ENCODE peak calls at places on chromosomes 4 and X, in seven cellular contexts. N is CD8-positive, alpha-beta memory T cell; M is left ventricle myocardium inferior; S is RWPE1; Q is K562; H is transverse colon; F is CD4-positive, alpha-beta T cell. Z is an unnamed sample.

GRCh38 chrX:113470166-113470565 is 629.5 kb upstream of the AMOT start:
- DNase-seq in N (no peak), M (no peak), S (no peak), Q (no peak), H (no peak), F (no peak), Z (no peak)

GRCh38 chrX:40573763-40574162 is 7.0 kb upstream of the ATP6AP2 start:
- DNase-seq in N (peak; percentile 4), M (no peak), S (no peak), Q (no peak), H (no peak), F (peak; percentile 9), Z (peak; percentile 1)

GRCh38 chrX:136272325-136272724 is 21.1 kb upstream of the MAP7D3 start:
- DNase-seq in N (no peak), M (no peak), S (no peak), Q (peak; percentile 11), H (no peak), F (no peak), Z (no peak)

GRCh38 chrX:103845165-103845653 is 13.2 kb upstream of the RAB9B start:
- DNase-seq in N (peak; percentile 20), M (peak; percentile 31), S (peak; percentile 46), Q (peak; percentile 39), H (peak; percentile 72), F (peak; percentile 21), Z (peak; percentile 47)

GRCh38 chr4:142242156-142242555 is 603.9 kb downstream of the INPP4B start:
- DNase-seq in N (no peak), M (no peak), S (no peak), Q (no peak), H (no peak), F (no peak), Z (no peak)

GRCh38 chr4:8173641-8174242 is 15.1 kb upstream of the ABLIM2 start:
- DNase-seq in N (no peak), M (no peak), S (no peak), Q (no peak), H (no peak), F (no peak), Z (no peak)

GRCh38 chr4:176262243-176262642 is 6.8 kb downstream of the ASB5 start:
- DNase-seq in N (no peak), M (no peak), S (no peak), Q (no peak), H (no peak), F (no peak), Z (no peak)

GRCh38 chr4:73608677-73609594 is 11.3 kb downstream of the RASSF6 start:
- DNase-seq in N (no peak), M (no peak), S (peak; percentile 52), Q (no peak), H (no peak), F (no peak), Z (no peak)

GRCh38 chr4:141177171-141177570 is 43.5 kb upstream of the ZNF330 start:
- DNase-seq in N (no peak), M (no peak), S (no peak), Q (no peak), H (no peak), F (no peak), Z (no peak)

GRCh38 chr4:69522554-69522953 is 26.8 kb upstream of the UGT2B4 start:
- DNase-seq in N (no peak), M (no peak), S (no peak), Q (no peak), H (no peak), F (no peak), Z (no peak)

GRCh38 chr4:67483868-67484602 is 61.3 kb downstream of the CENPC start:
- DNase-seq in N (no peak), M (no peak), S (no peak), Q (no peak), H (no peak), F (no peak), Z (no peak)

GRCh38 chrX:47595701-47596655 is 13.7 kb downstream of the TIMP1 start:
- DNase-seq in N (no peak), M (no peak), S (no peak), Q (no peak), H (no peak), F (no peak), Z (no peak)

GRCh38 chr4:145098675-145099037 is 545 bp downstream of the ABCE1 start:
- DNase-seq in N (no peak), M (no peak), S (peak; percentile 61), Q (peak; percentile 56), H (peak; percentile 16), F (no peak), Z (peak; percentile 34)

GRCh38 chr4:151808120-151808529 is 47.3 kb upstream of the GATB start:
- DNase-seq in N (no peak), M (no peak), S (peak; percentile 24), Q (no peak), H (no peak), F (no peak), Z (no peak)

GRCh38 chrX:1355131-1355799 is 18.7 kb downstream of the IL3RA start:
- DNase-seq in N (no peak), M (no peak), S (no peak), Q (no peak), H (no peak), F (no peak), Z (no peak)

GRCh38 chr4:149790172-149790907 is 25.3 kb downstream of the IQCM start:
- DNase-seq in N (no peak), M (no peak), S (no peak), Q (no peak), H (no peak), F (no peak), Z (peak; percentile 31)

GRCh38 chrX:4588056-4588455 is 874.6 kb upstream of the PRKX start:
- DNase-seq in N (no peak), M (no peak), S (no peak), Q (no peak), H (no peak), F (no peak), Z (no peak)

GRCh38 chrX:25207803-25208202 is 192.0 kb upstream of the ARX start:
- DNase-seq in N (no peak), M (no peak), S (no peak), Q (no peak), H (no peak), F (no peak), Z (no peak)

GRCh38 chr4:152028131-152028530 is 267.3 kb upstream of the GATB start:
- DNase-seq in N (no peak), M (no peak), S (no peak), Q (no peak), H (no peak), F (no peak), Z (no peak)

GRCh38 chr4:162891788-162892707 is 274.6 kb downstream of the NAF1 start:
- DNase-seq in N (no peak), M (no peak), S (no peak), Q (no peak), H (no peak), F (no peak), Z (no peak)

GRCh38 chr4:122776916-122777315 is 44.4 kb downstream of the BBS12 start:
- DNase-seq in N (no peak), M (no peak), S (peak; percentile 29), Q (no peak), H (peak; percentile 65), F (no peak), Z (no peak)

GRCh38 chrX:81890476-81890875 is 688.6 kb downstream of the SH3BGRL start:
- DNase-seq in N (no peak), M (no peak), S (no peak), Q (no peak), H (no peak), F (no peak), Z (no peak)

GRCh38 chr4:4960574-4960973 is 58.7 kb downstream of the CYTL1 start:
- DNase-seq in N (no peak), M (no peak), S (no peak), Q (no peak), H (no peak), F (no peak), Z (no peak)

GRCh38 chrX:9341305-9342201 is 123.3 kb upstream of the TBL1X start:
- DNase-seq in N (peak; percentile 65), M (peak; percentile 59), S (no peak), Q (peak; percentile 60), H (peak; percentile 81), F (peak; percentile 27), Z (no peak)

GRCh38 chr4:23930750-23931488 is 41.1 kb upstream of the PPARGC1A start:
- DNase-seq in N (no peak), M (peak; percentile 86), S (no peak), Q (no peak), H (peak; percentile 34), F (no peak), Z (no peak)

GRCh38 chrX:56268888-56269287 is 36.7 kb downstream of the KLF8 start:
- DNase-seq in N (no peak), M (no peak), S (no peak), Q (no peak), H (no peak), F (no peak), Z (no peak)

GRCh38 chr4:40848981-40849380 is 99.2 kb downstream of the NSUN7 start:
- DNase-seq in N (no peak), M (no peak), S (no peak), Q (no peak), H (no peak), F (no peak), Z (peak; percentile 40)

GRCh38 chrX:45232139-45232538 is 31.5 kb upstream of the DIPK2B start:
- DNase-seq in N (no peak), M (no peak), S (no peak), Q (no peak), H (no peak), F (no peak), Z (no peak)
- H3K27ac ChIP-seq in N (no peak overlapping the region), M (no peak overlapping the region), S (no peak overlapping the region), Q (no peak overlapping the region), H (no peak overlapping the region), F (no peak overlapping the region), Z (no peak overlapping the region)

GRCh38 chr4:38869511-38869910 is 1.9 kb downstream of the FAM114A1 start:
- DNase-seq in N (no peak), M (no peak), S (no peak), Q (no peak), H (no peak), F (no peak), Z (no peak)
- H3K27ac ChIP-seq in N (no peak overlapping the region), M (peak overlapping the region; percentile 92), S (no peak overlapping the region), Q (no peak overlapping the region), H (peak overlapping the region; percentile 98), F (no peak overlapping the region), Z (no peak overlapping the region)

DNA sequence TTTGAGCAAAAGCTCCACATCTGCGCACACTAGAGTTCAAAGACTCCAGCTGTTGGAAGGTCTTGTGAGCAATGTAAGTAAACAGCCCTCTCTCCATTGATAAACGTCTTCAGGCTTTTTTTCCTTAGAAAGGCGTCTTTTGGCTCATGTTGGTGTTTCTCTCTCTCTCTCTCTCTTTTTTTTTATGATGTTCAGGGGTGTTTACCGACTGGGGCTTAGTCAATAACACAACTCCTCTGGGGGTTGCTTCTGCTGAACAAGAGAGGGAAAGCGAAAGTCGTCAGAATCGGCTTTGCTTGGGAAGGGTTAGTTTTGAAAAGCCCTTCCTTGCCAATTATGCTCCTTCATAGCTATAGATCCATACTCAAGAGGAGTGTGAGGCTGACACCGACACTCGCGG is 53.1 kb upstream of the C1QTNF7 start:
- DNase-seq in N (no peak), M (no peak), S (no peak), Q (no peak), H (no peak), F (no peak), Z (no peak)
- H3K27ac ChIP-seq in N (no peak overlapping the region), M (peak overlapping the region; percentile 76), S (no peak overlapping the region), Q (no peak overlapping the region), H (peak overlapping the region; percentile 72), F (no peak overlapping the region), Z (no peak overlapping the region)

DNA sequence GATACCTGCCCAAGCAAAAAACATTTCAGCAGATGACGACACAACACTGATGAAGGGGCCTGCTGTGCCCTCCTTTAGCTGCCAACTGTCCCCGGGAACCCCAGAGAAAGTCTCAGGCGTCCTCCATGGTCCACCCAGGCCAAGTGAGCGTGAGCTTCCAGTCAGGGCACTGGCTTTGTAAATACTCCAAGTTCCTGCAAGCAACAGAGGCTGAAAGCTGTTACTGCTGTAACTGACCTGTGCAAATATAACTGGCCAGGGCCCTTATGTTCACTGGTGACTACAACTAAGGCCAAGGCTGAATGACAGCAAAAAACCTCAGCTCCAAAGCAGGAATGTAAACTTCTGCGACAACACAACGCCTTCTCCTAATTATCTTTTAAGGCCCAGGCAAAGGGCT is 8.2 kb downstream of the WDR1 start:
- DNase-seq in N (no peak), M (no peak), S (no peak), Q (no peak), H (no peak), F (no peak), Z (no peak)
- H3K27ac ChIP-seq in N (no peak overlapping the region), M (peak overlapping the region; percentile 76), S (peak overlapping the region; percentile 95), Q (no peak overlapping the region), H (peak overlapping the region; percentile 84), F (peak overlapping the region; percentile 74), Z (peak overlapping the region; percentile 49)

Z was measured in foreskin keratinocyte.